ENCODE peak calls at places on chromosome 22, in nine cellular contexts. One of them, this sample, is unnamed. For H3K4me1, the result is how much of the 10 kb centered on the place peaks cover.

GRCh38 chr22:47552024-47552423 is 789.6 kb downstream of the TBC1D22A start:
- DNase-seq in tibial artery: no peak
- DNase-seq in fibroblast of lung: no peak
- DNase-seq in lower lobe of right lung: no peak
- DNase-seq in ovary: no peak
- DNase-seq in psoas muscle: no peak
- DNase-seq in heart left ventricle: no peak
- DNase-seq in tibial nerve: no peak
- DNase-seq in sigmoid colon: no peak
- DNase-seq in this sample: no peak

GRCh38 chr22:20866716-20867115 is 7.9 kb downstream of the SNAP29 start:
- DNase-seq in tibial artery: no peak
- DNase-seq in fibroblast of lung: no peak
- DNase-seq in lower lobe of right lung: no peak
- DNase-seq in ovary: no peak
- DNase-seq in psoas muscle: no peak
- DNase-seq in heart left ventricle: no peak
- DNase-seq in tibial nerve: no peak
- DNase-seq in sigmoid colon: no peak
- DNase-seq in this sample: no peak

GRCh38 chr22:26972281-26972680 is 314.9 kb downstream of the MIAT start:
- DNase-seq in tibial artery: no peak
- DNase-seq in fibroblast of lung: peak
- DNase-seq in lower lobe of right lung: no peak
- DNase-seq in ovary: no peak
- DNase-seq in psoas muscle: no peak
- DNase-seq in heart left ventricle: no peak
- DNase-seq in tibial nerve: no peak
- DNase-seq in sigmoid colon: no peak
- DNase-seq in this sample: no peak

GRCh38 chr22:27748355-27749168 is 53.0 kb downstream of the MN1 start:
- DNase-seq in tibial artery: no peak
- DNase-seq in fibroblast of lung: peak
- DNase-seq in lower lobe of right lung: no peak
- DNase-seq in ovary: peak
- DNase-seq in psoas muscle: no peak
- DNase-seq in heart left ventricle: no peak
- DNase-seq in tibial nerve: no peak
- DNase-seq in sigmoid colon: peak
- DNase-seq in this sample: no peak

GRCh38 chr22:20758688-20759087 is 15.2 kb upstream of the SERPIND1 start:
- DNase-seq in tibial artery: no peak
- DNase-seq in fibroblast of lung: no peak
- DNase-seq in lower lobe of right lung: no peak
- DNase-seq in ovary: no peak
- DNase-seq in psoas muscle: no peak
- DNase-seq in heart left ventricle: no peak
- DNase-seq in tibial nerve: no peak
- DNase-seq in sigmoid colon: no peak
- DNase-seq in this sample: no peak

GRCh38 chr22:43060213-43060612 is 29.0 kb downstream of the TTLL1 start:
- DNase-seq in tibial artery: no peak
- DNase-seq in fibroblast of lung: no peak
- DNase-seq in lower lobe of right lung: peak
- DNase-seq in ovary: no peak
- DNase-seq in psoas muscle: no peak
- DNase-seq in heart left ventricle: no peak
- DNase-seq in tibial nerve: peak
- DNase-seq in sigmoid colon: no peak
- DNase-seq in this sample: no peak

GRCh38 chr22:34111210-34111824 is 191.0 kb upstream of the LARGE1 start:
- DNase-seq in tibial artery: no peak
- DNase-seq in fibroblast of lung: no peak
- DNase-seq in lower lobe of right lung: no peak
- DNase-seq in ovary: peak
- DNase-seq in psoas muscle: no peak
- DNase-seq in heart left ventricle: peak
- DNase-seq in tibial nerve: peak
- DNase-seq in sigmoid colon: peak
- DNase-seq in this sample: peak

GRCh38 chr22:43897751-43898261 is 6.0 kb upstream of the PNPLA5 start:
- DNase-seq in tibial artery: no peak
- DNase-seq in fibroblast of lung: peak
- DNase-seq in lower lobe of right lung: no peak
- DNase-seq in ovary: no peak
- DNase-seq in psoas muscle: no peak
- DNase-seq in heart left ventricle: no peak
- DNase-seq in tibial nerve: no peak
- DNase-seq in sigmoid colon: no peak
- DNase-seq in this sample: peak

GRCh38 chr22:28548411-28548810 is 131.2 kb downstream of the TTC28 start:
- DNase-seq in tibial artery: no peak
- DNase-seq in fibroblast of lung: peak
- DNase-seq in lower lobe of right lung: no peak
- DNase-seq in ovary: no peak
- DNase-seq in psoas muscle: no peak
- DNase-seq in heart left ventricle: no peak
- DNase-seq in tibial nerve: no peak
- DNase-seq in sigmoid colon: no peak
- DNase-seq in this sample: no peak

GRCh38 chr22:45210577-45211431 is 29.9 kb downstream of the KIAA0930 start:
- DNase-seq in tibial artery: no peak
- DNase-seq in fibroblast of lung: no peak
- DNase-seq in lower lobe of right lung: no peak
- DNase-seq in ovary: no peak
- DNase-seq in psoas muscle: no peak
- DNase-seq in heart left ventricle: no peak
- DNase-seq in tibial nerve: no peak
- DNase-seq in sigmoid colon: no peak
- DNase-seq in this sample: peak

GRCh38 chr22:21082248-21082647 is 36.5 kb downstream of the LRRC74B start:
- DNase-seq in tibial artery: no peak
- DNase-seq in fibroblast of lung: peak
- DNase-seq in lower lobe of right lung: no peak
- DNase-seq in ovary: no peak
- DNase-seq in psoas muscle: no peak
- DNase-seq in heart left ventricle: no peak
- DNase-seq in tibial nerve: no peak
- DNase-seq in sigmoid colon: no peak
- DNase-seq in this sample: no peak

GRCh38 chr22:41613456-41613855 is 7.4 kb downstream of the DESI1 start:
- DNase-seq in tibial artery: no peak
- DNase-seq in fibroblast of lung: no peak
- DNase-seq in lower lobe of right lung: no peak
- DNase-seq in ovary: no peak
- DNase-seq in psoas muscle: no peak
- DNase-seq in heart left ventricle: no peak
- DNase-seq in tibial nerve: no peak
- DNase-seq in sigmoid colon: no peak
- DNase-seq in this sample: peak

GRCh38 chr22:43994006-43994405 is 30.1 kb upstream of the PARVB start:
- DNase-seq in tibial artery: no peak
- DNase-seq in fibroblast of lung: no peak
- DNase-seq in lower lobe of right lung: peak
- DNase-seq in ovary: no peak
- DNase-seq in psoas muscle: no peak
- DNase-seq in heart left ventricle: no peak
- DNase-seq in tibial nerve: no peak
- DNase-seq in sigmoid colon: peak
- DNase-seq in this sample: no peak

GRCh38 chr22:19419464-19420178 is 11.9 kb downstream of the HIRA start:
- DNase-seq in tibial artery: no peak
- DNase-seq in fibroblast of lung: no peak
- DNase-seq in lower lobe of right lung: no peak
- DNase-seq in ovary: no peak
- DNase-seq in psoas muscle: no peak
- DNase-seq in heart left ventricle: no peak
- DNase-seq in tibial nerve: no peak
- DNase-seq in sigmoid colon: no peak
- DNase-seq in this sample: no peak

GRCh38 chr22:22460060-22460459 is 48.5 kb downstream of the ZNF280B start:
- DNase-seq in tibial artery: no peak
- DNase-seq in fibroblast of lung: no peak
- DNase-seq in lower lobe of right lung: no peak
- DNase-seq in ovary: no peak
- DNase-seq in psoas muscle: no peak
- DNase-seq in heart left ventricle: no peak
- DNase-seq in tibial nerve: no peak
- DNase-seq in sigmoid colon: no peak
- DNase-seq in this sample: no peak

GRCh38 chr22:22461583-22461982 is 47.0 kb downstream of the ZNF280B start:
- DNase-seq in tibial artery: no peak
- DNase-seq in fibroblast of lung: no peak
- DNase-seq in lower lobe of right lung: no peak
- DNase-seq in ovary: no peak
- DNase-seq in psoas muscle: no peak
- DNase-seq in heart left ventricle: no peak
- DNase-seq in tibial nerve: no peak
- DNase-seq in sigmoid colon: no peak
- DNase-seq in this sample: no peak

GRCh38 chr22:22462813-22463567 is 45.6 kb downstream of the ZNF280B start:
- DNase-seq in tibial artery: no peak
- DNase-seq in fibroblast of lung: no peak
- DNase-seq in lower lobe of right lung: no peak
- DNase-seq in ovary: no peak
- DNase-seq in psoas muscle: no peak
- DNase-seq in heart left ventricle: no peak
- DNase-seq in tibial nerve: no peak
- DNase-seq in sigmoid colon: no peak
- DNase-seq in this sample: no peak

GRCh38 chr22:22460635-22461034 is 47.9 kb downstream of the ZNF280B start:
- DNase-seq in tibial artery: no peak
- DNase-seq in fibroblast of lung: no peak
- DNase-seq in lower lobe of right lung: no peak
- DNase-seq in ovary: no peak
- DNase-seq in psoas muscle: no peak
- DNase-seq in heart left ventricle: no peak
- DNase-seq in tibial nerve: no peak
- DNase-seq in sigmoid colon: no peak
- DNase-seq in this sample: no peak

DNA sequence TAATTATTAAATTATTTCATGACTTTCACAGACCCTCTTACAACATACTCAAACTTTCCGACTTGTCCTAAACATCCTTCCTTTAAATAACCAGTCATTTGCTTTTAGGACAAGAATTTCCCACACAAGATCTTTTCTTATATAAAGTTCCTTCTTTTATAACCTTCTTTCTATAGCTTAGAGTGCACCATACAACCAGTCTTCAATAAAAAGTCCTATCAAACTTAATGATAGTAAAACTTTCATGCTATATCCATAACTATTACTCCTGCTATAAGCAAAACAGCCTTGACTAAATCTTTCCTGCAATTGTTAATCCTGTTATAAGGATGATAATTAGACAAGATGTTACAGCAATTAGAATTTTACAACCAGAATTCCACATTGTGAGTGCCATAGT is 47.4 kb downstream of the ZNF280B start:
- DNase-seq in tibial artery: no peak
- DNase-seq in fibroblast of lung: no peak
- DNase-seq in lower lobe of right lung: no peak
- DNase-seq in ovary: no peak
- DNase-seq in psoas muscle: no peak
- DNase-seq in heart left ventricle: no peak
- DNase-seq in tibial nerve: no peak
- DNase-seq in sigmoid colon: no peak
- DNase-seq in this sample: no peak
- TF ChIP-seq CTCF in tibial artery: no peak
- TF ChIP-seq CTCF in fibroblast of lung: no peak
- TF ChIP-seq CTCF in lower lobe of right lung: no peak
- TF ChIP-seq CTCF in ovary: no peak
- TF ChIP-seq CTCF in psoas muscle: no peak
- TF ChIP-seq CTCF in heart left ventricle: no peak
- TF ChIP-seq CTCF in tibial nerve: no peak
- TF ChIP-seq CTCF in sigmoid colon: no peak
- TF ChIP-seq CTCF in this sample: no peak

GRCh38 chr22:30266445-30267381 is at the start of gene OSM:
- DNase-seq in tibial artery: peak
- DNase-seq in fibroblast of lung: no peak
- DNase-seq in lower lobe of right lung: peak
- DNase-seq in ovary: no peak
- DNase-seq in psoas muscle: peak
- DNase-seq in heart left ventricle: peak
- DNase-seq in tibial nerve: peak
- DNase-seq in sigmoid colon: peak
- DNase-seq in this sample: peak
- H3K4me3 ChIP-seq in tibial artery: peak
- H3K4me3 ChIP-seq in fibroblast of lung: no peak
- H3K4me3 ChIP-seq in lower lobe of right lung: peak
- H3K4me3 ChIP-seq in ovary: no peak
- H3K4me3 ChIP-seq in psoas muscle: peak
- H3K4me3 ChIP-seq in heart left ventricle: peak
- H3K4me3 ChIP-seq in tibial nerve: peak
- H3K4me3 ChIP-seq in sigmoid colon: no peak
- H3K4me3 ChIP-seq in this sample: peak

GRCh38 chr22:23245799-23246136 is 65.5 kb downstream of the BCR start:
- DNase-seq in tibial artery: no peak
- DNase-seq in fibroblast of lung: no peak
- DNase-seq in lower lobe of right lung: no peak
- DNase-seq in ovary: no peak
- DNase-seq in psoas muscle: no peak
- DNase-seq in heart left ventricle: no peak
- DNase-seq in tibial nerve: no peak
- DNase-seq in sigmoid colon: no peak
- DNase-seq in this sample: no peak

GRCh38 chr22:23250424-23251363 is 70.4 kb downstream of the BCR start:
- DNase-seq in tibial artery: no peak
- DNase-seq in fibroblast of lung: no peak
- DNase-seq in lower lobe of right lung: no peak
- DNase-seq in ovary: peak
- DNase-seq in psoas muscle: no peak
- DNase-seq in heart left ventricle: no peak
- DNase-seq in tibial nerve: no peak
- DNase-seq in sigmoid colon: no peak
- DNase-seq in this sample: no peak

GRCh38 chr22:23246982-23247766 is 66.9 kb downstream of the BCR start:
- DNase-seq in tibial artery: no peak
- DNase-seq in fibroblast of lung: no peak
- DNase-seq in lower lobe of right lung: no peak
- DNase-seq in ovary: peak
- DNase-seq in psoas muscle: no peak
- DNase-seq in heart left ventricle: no peak
- DNase-seq in tibial nerve: no peak
- DNase-seq in sigmoid colon: no peak
- DNase-seq in this sample: no peak

GRCh38 chr22:23249506-23250423 is 69.5 kb downstream of the BCR start:
- DNase-seq in tibial artery: no peak
- DNase-seq in fibroblast of lung: no peak
- DNase-seq in lower lobe of right lung: no peak
- DNase-seq in ovary: peak
- DNase-seq in psoas muscle: no peak
- DNase-seq in heart left ventricle: no peak
- DNase-seq in tibial nerve: no peak
- DNase-seq in sigmoid colon: no peak
- DNase-seq in this sample: no peak

GRCh38 chr22:23248583-23248982 is 68.3 kb downstream of the BCR start:
- DNase-seq in tibial artery: no peak
- DNase-seq in fibroblast of lung: peak
- DNase-seq in lower lobe of right lung: no peak
- DNase-seq in ovary: peak
- DNase-seq in psoas muscle: no peak
- DNase-seq in heart left ventricle: no peak
- DNase-seq in tibial nerve: no peak
- DNase-seq in sigmoid colon: no peak
- DNase-seq in this sample: no peak
- H3K4me1 ChIP-seq in tibial artery: under half
- H3K4me1 ChIP-seq in fibroblast of lung: under half
- H3K4me1 ChIP-seq in lower lobe of right lung: under half
- H3K4me1 ChIP-seq in ovary: under half
- H3K4me1 ChIP-seq in psoas muscle: under half
- H3K4me1 ChIP-seq in heart left ventricle: under half
- H3K4me1 ChIP-seq in tibial nerve: half or more
- H3K4me1 ChIP-seq in sigmoid colon: under half
- H3K4me1 ChIP-seq in this sample: under half

GRCh38 chr22:50014655-50015401 is 2.3 kb upstream of the IL17REL start:
- DNase-seq in tibial artery: no peak
- DNase-seq in fibroblast of lung: no peak
- DNase-seq in lower lobe of right lung: peak
- DNase-seq in ovary: no peak
- DNase-seq in psoas muscle: no peak
- DNase-seq in heart left ventricle: no peak
- DNase-seq in tibial nerve: no peak
- DNase-seq in sigmoid colon: peak
- DNase-seq in this sample: no peak
- TF ChIP-seq CTCF in tibial artery: no peak
- TF ChIP-seq CTCF in fibroblast of lung: no peak
- TF ChIP-seq CTCF in lower lobe of right lung: no peak
- TF ChIP-seq CTCF in ovary: no peak
- TF ChIP-seq CTCF in psoas muscle: no peak
- TF ChIP-seq CTCF in heart left ventricle: no peak
- TF ChIP-seq CTCF in tibial nerve: no peak
- TF ChIP-seq CTCF in sigmoid colon: no peak
- TF ChIP-seq CTCF in this sample: no peak

This sample was measured in right lobe of liver.